ENCODE peak calls at places on chromosome 20, in four cellular contexts. D is stimulated activated CD4-positive, alpha-beta T cell treated with anti-CD3 and anti-CD28 coated beads, Interleukin-1b, Interleukin-23, amount 100 ng/mL, for 48 hours; Z is HTR-8/SVneo; T is HT1080. R is an unnamed sample.

GRCh38 chr20:22584922-22585785 is 782 bp upstream of the FOXA2 start:
- DNase-seq in T (no peak), Z (no peak), D (no peak), R (no peak)

GRCh38 chr20:5001174-5002076 is at the start of gene SLC23A2:
- DNase-seq in D (peak; percentile 41), T (no peak), Z (peak; percentile 61), R (no peak)

GRCh38 chr20:62861732-62862336 is at the start of gene TCFL5:
- DNase-seq in T (peak; percentile 53), D (peak; percentile 95), Z (peak; percentile 94), R (peak; percentile 58)

GRCh38 chr20:46647469-46647868 is 3.8 kb downstream of the SLC13A3 start:
- DNase-seq in Z (no peak), D (no peak), T (no peak), R (no peak)

GRCh38 chr20:59572515-59572914 is 31.8 kb upstream of the PHACTR3 start:
- DNase-seq in Z (no peak), T (no peak), D (no peak), R (no peak)

GRCh38 chr20:60653111-60653845 is 598.8 kb upstream of the CDH4 start:
- DNase-seq in Z (no peak), D (no peak), T (no peak), R (no peak)

GRCh38 chr20:3461911-3462677 is 8.7 kb upstream of the ATRN start:
- DNase-seq in Z (no peak), D (no peak), T (peak; percentile 25), R (no peak)

GRCh38 chr20:3661836-3662665 is 1.1 kb downstream of the GFRA4 start:
- DNase-seq in T (no peak), Z (no peak), D (no peak), R (no peak)

GRCh38 chr20:13777171-13777601 is 7.5 kb downstream of the ESF1 start:
- DNase-seq in D (no peak), T (peak; percentile 46), Z (no peak), R (no peak)

GRCh38 chr20:32534661-32535240 is 50.4 kb downstream of the NOL4L start:
- DNase-seq in Z (no peak), T (no peak), D (peak; percentile 49), R (no peak)

GRCh38 chr20:1489764-1490436 is 1.3 kb downstream of the SIRPB2 start:
- DNase-seq in Z (no peak), T (peak; percentile 32), D (no peak), R (peak; percentile 96)

GRCh38 chr20:41776450-41776849 is 158.3 kb upstream of the CHD6 start:
- DNase-seq in T (no peak), D (no peak), Z (no peak), R (no peak)

GRCh38 chr20:63073738-63074065 is 66.9 kb upstream of the BHLHE23 start:
- DNase-seq in D (no peak), T (no peak), Z (no peak), R (no peak)

GRCh38 chr20:36606171-36607116 is 865 bp downstream of the RAB5IF start:
- DNase-seq in T (peak; percentile 44), Z (no peak), D (no peak), R (no peak)

GRCh38 chr20:60269571-60270162 is 311.4 kb downstream of the CDH26 start:
- DNase-seq in D (no peak), Z (no peak), T (no peak), R (no peak)

GRCh38 chr20:49608752-49609670 is 41.1 kb upstream of the PTGIS start:
- DNase-seq in Z (peak; percentile 93), D (peak; percentile 78), T (peak; percentile 36), R (no peak)

GRCh38 chr20:50221501-50222323 is 31.1 kb downstream of the CEBPB start:
- DNase-seq in Z (peak; percentile 93), T (peak; percentile 32), D (no peak), R (no peak)

GRCh38 chr20:32829291-32830005 is 9.7 kb downstream of the MAPRE1 start:
- DNase-seq in T (no peak), D (no peak), Z (no peak), R (no peak)

GRCh38 chr20:1887756-1888155 is 7.5 kb upstream of the SIRPA start:
- DNase-seq in T (no peak), Z (no peak), D (no peak), R (no peak)

GRCh38 chr20:48621256-48622078 is 206.3 kb downstream of the PREX1 start:
- DNase-seq in T (peak; percentile 66), Z (peak; percentile 63), D (no peak), R (peak; percentile 62)

GRCh38 chr20:40279390-40279789 is 409.6 kb downstream of the MAFB start:
- DNase-seq in D (no peak), Z (no peak), T (peak; percentile 58), R (peak; percentile 48)